ENCODE peak calls at places on chromosomes 13 and 19, in six cellular contexts. Z, V, I, J, W and F are unnamed samples.
A peak's percentile ranks its signal among the peaks of the same experiment; 100 is the strongest.

GRCh38 chr19:4542896-4543351 is 3.1 kb upstream of the LRG1 start:
- DNase-seq in Z (no peak), V (no peak), I (no peak), J (no peak), W (no peak), F (no peak)

GRCh38 chr13:75959861-75960481 is 323.8 kb downstream of the LMO7 start:
- DNase-seq in Z (no peak), V (no peak), I (no peak), J (no peak), W (no peak), F (no peak)

GRCh38 chr19:5119297-5119998 is 150.5 kb downstream of the KDM4B start:
- DNase-seq in Z (no peak), V (no peak), I (no peak), J (no peak), W (no peak), F (no peak)

GRCh38 chr19:11405846-11406643 is 13.1 kb downstream of the RGL3 start:
- DNase-seq in Z (no peak), V (no peak), I (peak; percentile 36), J (no peak), W (no peak), F (no peak)

GRCh38 chr13:98372886-98373285 is 195.8 kb upstream of the RNF113B start:
- DNase-seq in Z (no peak), V (no peak), I (no peak), J (no peak), W (no peak), F (peak; percentile 59)

GRCh38 chr19:55173717-55174409 is 6.2 kb downstream of the SYT5 start:
- DNase-seq in Z (no peak), V (no peak), I (peak; percentile 73), J (no peak), W (peak; percentile 97), F (no peak)

GRCh38 chr13:95553614-95554385 is 1.3 kb downstream of the CLDN10 start:
- DNase-seq in Z (no peak), V (no peak), I (no peak), J (no peak), W (peak; percentile 40), F (no peak)

GRCh38 chr13:91372813-91373420 is 25.4 kb downstream of the MIR17HG start:
- DNase-seq in Z (no peak), V (no peak), I (no peak), J (no peak), W (no peak), F (no peak)

GRCh38 chr13:39051157-39051556 is 12.9 kb downstream of the NHLRC3 start:
- DNase-seq in Z (no peak), V (no peak), I (no peak), J (no peak), W (peak; percentile 10), F (no peak)

GRCh38 chr19:24032651-24033050 is 54.3 kb upstream of the ZNF254 start:
- DNase-seq in Z (peak; percentile 18), V (no peak), I (no peak), J (no peak), W (no peak), F (no peak)

GRCh38 chr13:32314968-32315254 is 252 bp downstream of the ZAR1L start:
- DNase-seq in Z (peak; percentile 58), V (peak; percentile 48), I (peak; percentile 84), J (no peak), W (peak; percentile 53), F (no peak)

GRCh38 chr19:7063339-7063738 is 4.9 kb upstream of the MBD3L3 start:
- DNase-seq in Z (no peak), V (no peak), I (no peak), J (no peak), W (no peak), F (no peak)

GRCh38 chr13:93169980-93170379 is 56.6 kb upstream of the GPC6 start:
- DNase-seq in Z (no peak), V (no peak), I (no peak), J (no peak), W (no peak), F (no peak)

GRCh38 chr13:44932171-44932849 is 57.0 kb downstream of the NUFIP1 start:
- DNase-seq in Z (no peak), V (no peak), I (no peak), J (no peak), W (no peak), F (no peak)

GRCh38 chr19:52527954-52528326 is 472 bp downstream of the ZNF808 start:
- DNase-seq in Z (peak; percentile 24), V (no peak), I (no peak), J (no peak), W (no peak), F (no peak)

GRCh38 chr19:33233056-33233873 is 7.6 kb upstream of the SLC7A10 start:
- DNase-seq in Z (no peak), V (no peak), I (no peak), J (no peak), W (no peak), F (no peak)

GRCh38 chr13:66410314-66410713 is 819.8 kb downstream of the PCDH9 start:
- DNase-seq in Z (no peak), V (no peak), I (no peak), J (no peak), W (no peak), F (no peak)

GRCh38 chr19:49097453-49098288 is 12.4 kb downstream of the SNRNP70 start:
- DNase-seq in Z (peak; percentile 71), V (peak; percentile 59), I (peak; percentile 85), J (peak; percentile 40), W (peak; percentile 68), F (no peak)

GRCh38 chr13:91174886-91175501 is 172.5 kb upstream of the MIR17HG start:
- DNase-seq in Z (no peak), V (no peak), I (no peak), J (no peak), W (no peak), F (no peak)

GRCh38 chr19:42634409-42635232 is 39.9 kb upstream of the CEACAM8 start:
- DNase-seq in Z (no peak), V (no peak), I (peak; percentile 58), J (no peak), W (no peak), F (no peak)

GRCh38 chr13:78192721-78193120 is 274.1 kb upstream of the EDNRB start:
- DNase-seq in Z (no peak), V (no peak), I (no peak), J (no peak), W (no peak), F (no peak)

GRCh38 chr13:60838581-60838980 is 441.6 kb downstream of the TDRD3 start:
- DNase-seq in Z (no peak), V (no peak), I (no peak), J (no peak), W (no peak), F (no peak)

GRCh38 chr19:58573658-58574164 is 576 bp upstream of the MZF1 start:
- DNase-seq in Z (no peak), V (no peak), I (no peak), J (no peak), W (no peak), F (no peak)

GRCh38 chr13:41299316-41300094 is 11.6 kb upstream of the NAA16 start:
- DNase-seq in Z (no peak), V (no peak), I (no peak), J (no peak), W (no peak), F (no peak)

GRCh38 chr19:30857388-30857787 is 485.2 kb downstream of the ZNF536 start:
- DNase-seq in Z (no peak), V (no peak), I (no peak), J (no peak), W (no peak), F (peak; percentile 1)

GRCh38 chr13:20566424-20566916 is 487 bp upstream of the IFT88 start:
- DNase-seq in Z (peak; percentile 65), V (peak; percentile 3), I (no peak), J (no peak), W (no peak), F (peak; percentile 23)